ENCODE peak calls at places on chromosomes 11 and 22, in five cellular contexts. V, U, R, E and O are unnamed samples.

GRCh38 chr11:62922653-62923371 is 1.6 kb upstream of the CHRM1 start:
- DNase-seq in E (peak; percentile 87), V (no peak), U (no peak), R (no peak), O (no peak)

GRCh38 chr22:19178065-19178658 is 374 bp downstream of the SLC25A1 start:
- DNase-seq in V (peak; percentile 21), E (peak; percentile 98), R (peak; percentile 85), U (no peak), O (peak; percentile 65)

GRCh38 chr22:49019737-49020136 is 807.9 kb downstream of the BRD1 start:
- DNase-seq in V (no peak), U (no peak), R (no peak), E (no peak), O (no peak)

GRCh38 chr11:1924121-1924520 is 4.6 kb downstream of the TNNT3 start:
- DNase-seq in E (no peak), R (no peak), U (no peak), V (no peak), O (no peak)

GRCh38 chr11:62432695-62433094 is 13.9 kb downstream of the SCGB1A1 start:
- DNase-seq in R (no peak), U (no peak), E (no peak), V (peak; percentile 71), O (no peak)

GRCh38 chr11:14413307-14414072 is 54.5 kb upstream of the RRAS2 start:
- DNase-seq in E (peak; percentile 60), R (no peak), V (no peak), U (no peak), O (no peak)

GRCh38 chr11:120702656-120703055 is 191.1 kb downstream of the GRIK4 start:
- DNase-seq in E (no peak), U (peak; percentile 32), V (no peak), R (no peak), O (no peak)

GRCh38 chr11:90884181-90884580 is 661.3 kb upstream of the CHORDC1 start:
- DNase-seq in E (no peak), R (no peak), V (no peak), U (no peak), O (no peak)

GRCh38 chr22:27597703-27598444 is 203.7 kb downstream of the MN1 start:
- DNase-seq in V (no peak), U (no peak), E (peak; percentile 66), R (no peak), O (no peak)

GRCh38 chr11:8011981-8012444 is 24.9 kb downstream of the EIF3F start:
- DNase-seq in V (no peak), U (no peak), E (no peak), R (no peak), O (no peak)

DNA sequence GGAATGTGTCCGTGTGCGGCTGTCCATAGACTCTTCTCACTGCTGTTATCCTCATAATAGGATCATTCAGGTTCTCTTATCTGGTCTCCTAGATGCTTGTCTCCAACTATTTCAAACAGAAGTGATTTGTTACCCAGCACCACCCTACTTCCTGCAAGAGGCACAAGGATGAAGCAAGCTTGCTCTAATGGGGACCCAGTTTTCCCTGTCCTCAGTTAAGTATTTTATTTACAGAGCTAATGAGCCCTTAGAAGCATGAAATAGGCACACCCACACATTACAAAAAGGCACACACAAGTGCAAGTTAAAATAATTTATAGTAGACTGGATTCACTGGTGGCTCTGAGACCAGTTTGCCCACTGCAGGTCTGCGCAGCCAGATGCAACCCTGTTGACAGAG is 167.6 kb downstream of the KIRREL3 start:
- DNase-seq in E (no peak), V (no peak), U (no peak), R (no peak), O (no peak)
- TF ChIP-seq REST in E (no peak), V (no peak), U (no peak), R (no peak), O (no peak)

GRCh38 chr11:35029979-35030378 is 109.0 kb upstream of the CD44 start:
- DNase-seq in R (no peak), U (peak; percentile 81), V (no peak), E (peak; percentile 47), O (peak; percentile 28)

GRCh38 chr11:35033011-35033410 is 106.0 kb upstream of the CD44 start:
- DNase-seq in V (no peak), R (no peak), E (no peak), U (no peak), O (no peak)

GRCh38 chr11:35031869-35032268 is 107.1 kb upstream of the CD44 start:
- DNase-seq in U (no peak), E (no peak), R (no peak), V (no peak), O (no peak)

GRCh38 chr11:35034401-35034800 is 104.6 kb upstream of the CD44 start:
- DNase-seq in R (no peak), V (no peak), U (no peak), E (no peak), O (no peak)

GRCh38 chr11:35030716-35031213 is 108.2 kb upstream of the CD44 start:
- DNase-seq in V (no peak), U (no peak), E (peak; percentile 54), R (no peak), O (no peak)
- TF ChIP-seq GABPA in V (no peak), U (no peak), E (no peak), R (no peak), O (no peak)

DNA sequence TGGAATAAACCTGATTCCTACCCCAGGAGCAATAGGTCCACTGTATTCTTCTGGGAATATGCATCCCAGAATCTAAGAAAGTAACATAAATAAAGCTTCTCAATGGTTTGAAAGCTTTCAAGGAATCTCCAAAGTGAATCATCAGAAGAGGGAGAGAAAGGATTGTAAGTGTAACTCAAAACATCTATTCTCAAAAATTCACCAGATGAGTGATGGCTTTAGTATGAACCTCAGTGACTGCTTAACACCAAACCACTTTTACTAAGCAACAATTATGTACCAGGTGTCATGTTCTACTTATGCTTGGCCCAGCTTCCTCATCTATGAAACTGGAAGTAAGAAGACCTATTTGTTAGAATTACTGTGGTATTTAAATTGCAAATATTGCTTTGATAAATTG is 7.4 kb downstream of the RAB38 start:
- DNase-seq in E (no peak), V (no peak), R (no peak), U (no peak), O (no peak)
- H3K27me3 ChIP-seq in E (no peaks in the 10 kb centered on the region), V (no peaks in the 10 kb centered on the region), R (no peaks in the 10 kb centered on the region), U (no peaks in the 10 kb centered on the region), O (peaks cover 3% of the 10 kb centered on the region)

GRCh38 chr11:42778193-42778592 is 533.6 kb upstream of the API5 start:
- DNase-seq in R (no peak), V (no peak), U (no peak), E (no peak), O (no peak)
- TF ChIP-seq REST in R (no peak), V (no peak), U (no peak), E (no peak), O (no peak)

GRCh38 chr11:693415-693831 is 1.6 kb downstream of the DEAF1 start:
- DNase-seq in V (no peak), E (no peak), U (no peak), R (no peak), O (no peak)
- TF ChIP-seq GABPA in V (no peak), E (no peak), U (no peak), R (no peak), O (no peak)

GRCh38 chr11:118049771-118050170 is 27.1 kb upstream of the TMPRSS4 start:
- DNase-seq in U (no peak), V (no peak), E (no peak), R (no peak), O (no peak)
- H3K27me3 ChIP-seq in U (no peaks in the 10 kb centered on the region), V (no peaks in the 10 kb centered on the region), E (no peaks in the 10 kb centered on the region), R (peaks cover 8% of the 10 kb centered on the region), O (no peaks in the 10 kb centered on the region)

GRCh38 chr11:225734-226453 is 10.2 kb downstream of the SIRT3 start:
- DNase-seq in V (no peak), E (no peak), R (no peak), U (peak; percentile 53), O (peak; percentile 20)
- TF ChIP-seq REST in V (no peak), E (no peak), R (no peak), U (no peak), O (no peak)

GRCh38 chr11:72220696-72221363 is 3.7 kb upstream of the INPPL1 start:
- DNase-seq in V (no peak), R (no peak), E (no peak), U (no peak), O (no peak)
- TF ChIP-seq GABPA in V (no peak), R (no peak), E (no peak), U (no peak), O (no peak)

GRCh38 chr22:45910928-45911467 is 66.0 kb downstream of the WNT7B start:
- DNase-seq in V (no peak), E (peak; percentile 22), U (no peak), R (no peak), O (no peak)

GRCh38 chr22:45907378-45907777 is 69.6 kb downstream of the WNT7B start:
- DNase-seq in U (no peak), V (no peak), R (no peak), E (no peak), O (no peak)

GRCh38 chr22:45907996-45908395 is 69.0 kb downstream of the WNT7B start:
- DNase-seq in R (no peak), E (no peak), V (no peak), U (no peak), O (no peak)

GRCh38 chr22:45906946-45907345 is 70.0 kb downstream of the WNT7B start:
- DNase-seq in V (no peak), U (no peak), R (no peak), E (no peak), O (no peak)

DNA sequence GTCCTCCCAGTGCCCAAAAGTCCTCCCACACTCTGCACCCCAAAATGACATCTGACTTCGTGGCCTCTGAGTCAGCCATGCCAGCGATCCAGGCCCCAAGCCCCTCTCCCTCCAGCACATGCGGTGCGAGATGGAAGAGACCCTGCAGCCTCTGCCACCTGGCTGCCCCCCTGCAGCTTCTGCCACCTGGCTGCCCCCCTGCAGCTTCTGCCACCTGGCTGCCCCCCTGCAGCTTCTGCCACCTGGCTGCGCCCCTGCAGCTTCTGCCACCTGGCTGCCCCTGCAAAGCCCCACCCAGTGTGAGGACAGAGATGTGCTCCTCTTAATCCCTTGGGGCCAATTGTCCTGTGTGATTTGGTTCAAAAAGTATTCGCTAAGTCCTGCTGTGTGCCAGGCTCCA is 68.0 kb downstream of the WNT7B start:
- DNase-seq in E (no peak), R (no peak), U (no peak), V (no peak), O (no peak)
- H3K27me3 ChIP-seq in E (peaks cover 42% of the 10 kb centered on the region), R (no peaks in the 10 kb centered on the region), U (no peaks in the 10 kb centered on the region), V (peaks cover 16% of the 10 kb centered on the region), O (peaks cover 3% of the 10 kb centered on the region)

GRCh38 chr11:9847636-9848035 is 183.8 kb downstream of the SWAP70 start:
- DNase-seq in R (no peak), U (no peak), E (no peak), V (no peak), O (no peak)
- TF ChIP-seq REST in R (no peak), U (no peak), E (no peak), V (no peak), O (no peak)